ENCODE peak calls at places on chromosomes 3 and 15, in four cellular contexts. X is trophoblast cell, I is adipocyte, H is MM.1S. A is an unnamed sample.

GRCh38 chr15:27598251-27599045 is 500.7 kb downstream of the OCA2 start:
- DNase-seq in I (no peak), H (no peak), X (no peak), A (no peak)

GRCh38 chr15:89042387-89042786 is 45.9 kb upstream of the ABHD2 start:
- DNase-seq in H (no peak), X (no peak), I (no peak), A (no peak)

GRCh38 chr15:75801859-75802593 is 41.2 kb upstream of the UBE2Q2 start:
- DNase-seq in I (peak), X (peak), H (peak), A (peak)

GRCh38 chr3:192802957-192803899 is 75.9 kb upstream of the FGF12 start:
- DNase-seq in X (no peak), I (peak), H (peak), A (peak)

GRCh38 chr3:42149537-42150426 is 58.6 kb downstream of the TRAK1 start:
- DNase-seq in I (no peak), X (no peak), H (no peak), A (no peak)

GRCh38 chr3:150293401-150294001 is 114.6 kb upstream of the TSC22D2 start:
- DNase-seq in H (no peak), I (peak), X (peak), A (no peak)

GRCh38 chr15:79523266-79523665 is 91.1 kb downstream of the MINAR1 start:
- DNase-seq in I (no peak), X (no peak), H (no peak), A (no peak)

GRCh38 chr3:50695031-50695430 is 20.3 kb downstream of the DOCK3 start:
- DNase-seq in X (peak), I (no peak), H (no peak), A (no peak)

GRCh38 chr3:57951106-57951882 is 56.9 kb upstream of the FLNB start:
- DNase-seq in I (peak), H (no peak), X (peak), A (no peak)

GRCh38 chr3:171811059-171811912 is 1.0 kb upstream of the PLD1 start:
- DNase-seq in I (peak), H (no peak), X (peak), A (no peak)

GRCh38 chr15:76196286-76196948 is 114.9 kb downstream of the ETFA start:
- DNase-seq in I (peak), H (no peak), X (no peak), A (no peak)

GRCh38 chr15:70722266-70723123 is 40.9 kb downstream of the UACA start:
- DNase-seq in I (peak), H (peak), X (no peak), A (peak)

GRCh38 chr15:90364251-90364650 is 12.2 kb downstream of the ZNF774 start:
- DNase-seq in X (no peak), I (peak), H (no peak), A (no peak)
- H3K9ac ChIP-seq in X (no peak), I (no peak), H (no peak), A (no peak)

GRCh38 chr3:133928136-133928893 is 32.6 kb upstream of the RAB6B start:
- DNase-seq in X (no peak), H (no peak), I (no peak), A (no peak)

GRCh38 chr3:133927543-133928066 is 31.9 kb upstream of the RAB6B start:
- DNase-seq in H (peak), X (peak), I (peak), A (peak)

GRCh38 chr3:133928903-133929607 is 33.4 kb upstream of the RAB6B start:
- DNase-seq in H (no peak), X (peak), I (no peak), A (no peak)

GRCh38 chr3:133925960-133926735 is 30.5 kb upstream of the RAB6B start:
- DNase-seq in X (no peak), H (no peak), I (no peak), A (no peak)

GRCh38 chr3:133926736-133927542 is 31.3 kb upstream of the RAB6B start:
- DNase-seq in I (peak), H (no peak), X (no peak), A (peak)
- H3K4me3 ChIP-seq in I (peak), H (peak), X (peak), A (peak)

GRCh38 chr3:96266395-96267187 is 547.8 kb upstream of the EPHA6 start:
- DNase-seq in H (no peak), X (peak), I (no peak), A (no peak)
- H3K9ac ChIP-seq in H (no peak), X (no peak), I (peak), A (no peak)

GRCh38 chr15:67911727-67912126 is 71.9 kb upstream of the RNU6-1 start:
- DNase-seq in H (peak), I (no peak), X (no peak), A (no peak)

GRCh38 chr15:67906382-67906781 is 66.5 kb upstream of the RNU6-1 start:
- DNase-seq in H (no peak), I (no peak), X (no peak), A (no peak)

GRCh38 chr15:67907175-67907723 is 67.4 kb upstream of the RNU6-1 start:
- DNase-seq in H (no peak), I (no peak), X (peak), A (no peak)

GRCh38 chr15:67905628-67906027 is 65.8 kb upstream of the RNU6-1 start:
- DNase-seq in I (no peak), H (no peak), X (no peak), A (no peak)

GRCh38 chr15:67908756-67909155 is 68.9 kb upstream of the RNU6-1 start:
- DNase-seq in H (no peak), I (no peak), X (no peak), A (no peak)
- H3K4me3 ChIP-seq in H (no peak), I (no peak), X (no peak), A (no peak)

GRCh38 chr15:49718846-49719245 is 98.0 kb downstream of the DTWD1 start:
- DNase-seq in I (no peak), H (no peak), X (no peak), A (no peak)
- H3K9ac ChIP-seq in I (peak), H (no peak), X (no peak), A (no peak)

DNA sequence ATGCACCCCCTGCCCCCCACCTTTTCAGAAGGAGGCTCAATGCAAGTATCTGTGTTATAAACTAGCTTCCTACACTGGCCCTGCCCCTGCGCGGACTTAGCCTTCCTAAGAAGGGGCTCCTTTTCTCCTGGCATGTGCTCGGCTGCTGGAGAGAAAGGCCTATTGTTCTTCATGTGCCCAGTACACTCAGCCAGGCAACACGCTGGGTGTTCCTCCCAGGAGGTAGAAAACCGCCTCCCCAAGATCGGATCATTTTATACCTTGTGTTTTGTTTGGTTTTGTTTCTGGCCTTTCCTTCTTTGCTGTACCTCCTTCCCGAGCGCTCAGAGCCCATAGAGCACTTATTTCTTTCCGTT is 30.2 kb downstream of the CCNL1 start:
- DNase-seq in I (no peak), X (no peak), H (no peak), A (peak)
- H3K4me3 ChIP-seq in I (no peak), X (no peak), H (no peak), A (peak)

GRCh38 chr3:132268956-132269355 is 48.3 kb upstream of the ACP3 start:
- DNase-seq in X (peak), H (no peak), I (peak), A (peak)

GRCh38 chr3:132267594-132267993 is 49.6 kb upstream of the ACP3 start:
- DNase-seq in X (no peak), I (no peak), H (no peak), A (no peak)

GRCh38 chr3:132276228-132276906 is 40.8 kb upstream of the ACP3 start:
- DNase-seq in I (no peak), X (no peak), H (no peak), A (no peak)

GRCh38 chr3:132279030-132279429 is 38.2 kb upstream of the ACP3 start:
- DNase-seq in X (no peak), I (no peak), H (no peak), A (no peak)

DNA sequence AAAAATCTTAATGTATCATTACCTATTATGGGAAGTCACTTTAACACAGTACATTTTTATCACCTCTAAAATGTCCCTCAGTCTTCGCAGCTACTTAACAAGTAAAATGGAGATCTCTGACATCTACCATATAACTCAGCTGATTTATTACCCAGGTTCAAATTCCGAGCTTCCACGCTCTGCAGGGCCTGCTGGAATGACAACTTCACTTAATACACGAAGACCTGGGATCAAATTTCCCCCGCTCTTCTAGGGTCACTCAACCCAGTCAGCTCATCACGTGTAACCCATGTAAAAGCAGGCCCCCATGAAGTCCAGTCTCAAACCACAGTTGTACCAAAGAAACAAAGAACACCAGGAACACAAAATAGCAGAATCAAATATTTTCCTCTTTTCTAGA is 44.2 kb upstream of the ACP3 start:
- DNase-seq in H (no peak), X (no peak), I (no peak), A (no peak)
- H3K9ac ChIP-seq in H (no peak), X (no peak), I (no peak), A (no peak)

GRCh38 chr15:60372223-60372622 is 25.6 kb downstream of the ANXA2 start:
- DNase-seq in X (no peak), H (no peak), I (no peak), A (no peak)

GRCh38 chr15:60372756-60373155 is 25.0 kb downstream of the ANXA2 start:
- DNase-seq in H (no peak), X (no peak), I (no peak), A (no peak)

GRCh38 chr15:60369696-60370095 is 28.1 kb downstream of the ANXA2 start:
- DNase-seq in I (no peak), H (no peak), X (no peak), A (no peak)

GRCh38 chr15:60370804-60371700 is 26.7 kb downstream of the ANXA2 start:
- DNase-seq in X (no peak), I (peak), H (no peak), A (no peak)

GRCh38 chr15:60370105-60370803 is 27.5 kb downstream of the ANXA2 start:
- DNase-seq in I (no peak), X (no peak), H (no peak), A (no peak)
- H3K4me3 ChIP-seq in I (no peak), X (no peak), H (no peak), A (no peak)

A was measured in neural progenitor cell.